ENCODE peak calls at places on chromosome 10, in six cellular contexts. One of them, this sample, is unnamed.

GRCh38 chr10:99781734-99782429 is 558 bp upstream of the ABCC2 start:
- DNase-seq in AG04450: no peak
- DNase-seq in NCI-H345: no peak
- DNase-seq in M059J: peak
- DNase-seq in NCI-H524: no peak
- DNase-seq in putamen: no peak
- DNase-seq in this sample: no peak

GRCh38 chr10:46090258-46090812 is 44.3 kb upstream of the MSMB start:
- DNase-seq in AG04450: no peak
- DNase-seq in NCI-H345: no peak
- DNase-seq in M059J: no peak
- DNase-seq in NCI-H524: no peak
- DNase-seq in putamen: no peak
- DNase-seq in this sample: no peak

GRCh38 chr10:131211965-131212619 is 99.4 kb downstream of the TCERG1L start:
- DNase-seq in AG04450: no peak
- DNase-seq in NCI-H345: no peak
- DNase-seq in M059J: no peak
- DNase-seq in NCI-H524: no peak
- DNase-seq in putamen: no peak
- DNase-seq in this sample: no peak

GRCh38 chr10:15058689-15059088 is 14.9 kb downstream of the OLAH start:
- DNase-seq in AG04450: no peak
- DNase-seq in NCI-H345: no peak
- DNase-seq in M059J: no peak
- DNase-seq in NCI-H524: no peak
- DNase-seq in putamen: no peak
- DNase-seq in this sample: no peak

GRCh38 chr10:43166879-43167490 is 28.7 kb downstream of the CSGALNACT2 start:
- DNase-seq in AG04450: no peak
- DNase-seq in NCI-H345: peak
- DNase-seq in M059J: no peak
- DNase-seq in NCI-H524: no peak
- DNase-seq in putamen: no peak
- DNase-seq in this sample: no peak

GRCh38 chr10:60172363-60172990 is 217.2 kb downstream of the ANK3 start:
- DNase-seq in AG04450: no peak
- DNase-seq in NCI-H345: peak
- DNase-seq in M059J: no peak
- DNase-seq in NCI-H524: no peak
- DNase-seq in putamen: peak
- DNase-seq in this sample: no peak

GRCh38 chr10:128642502-128642901 is 516.3 kb upstream of the MKI67 start:
- DNase-seq in AG04450: no peak
- DNase-seq in NCI-H345: no peak
- DNase-seq in M059J: peak
- DNase-seq in NCI-H524: no peak
- DNase-seq in putamen: no peak
- DNase-seq in this sample: no peak

GRCh38 chr10:128476845-128477244 is 350.6 kb upstream of the MKI67 start:
- DNase-seq in AG04450: no peak
- DNase-seq in NCI-H345: no peak
- DNase-seq in M059J: no peak
- DNase-seq in NCI-H524: peak
- DNase-seq in putamen: no peak
- DNase-seq in this sample: no peak

GRCh38 chr10:97875391-97875790 is 25.7 kb downstream of the GOLGA7B start:
- DNase-seq in AG04450: no peak
- DNase-seq in NCI-H345: no peak
- DNase-seq in M059J: no peak
- DNase-seq in NCI-H524: no peak
- DNase-seq in putamen: no peak
- DNase-seq in this sample: no peak

GRCh38 chr10:44627591-44628354 is 242.9 kb upstream of the CXCL12 start:
- DNase-seq in AG04450: peak
- DNase-seq in NCI-H345: no peak
- DNase-seq in M059J: peak
- DNase-seq in NCI-H524: no peak
- DNase-seq in putamen: no peak
- DNase-seq in this sample: peak

GRCh38 chr10:106655606-106656005 is 508.9 kb downstream of the SORCS1 start:
- DNase-seq in AG04450: no peak
- DNase-seq in NCI-H345: no peak
- DNase-seq in M059J: no peak
- DNase-seq in NCI-H524: no peak
- DNase-seq in putamen: no peak
- DNase-seq in this sample: no peak

GRCh38 chr10:88297103-88297502 is 286.0 kb downstream of the RNLS start:
- DNase-seq in AG04450: no peak
- DNase-seq in NCI-H345: no peak
- DNase-seq in M059J: no peak
- DNase-seq in NCI-H524: no peak
- DNase-seq in putamen: no peak
- DNase-seq in this sample: peak